ENCODE peak calls at places on chromosome 13, in five cellular contexts. Z, R, A, Y and E are unnamed samples.

GRCh38 chr13:83048419-83048818 is 833.9 kb downstream of the SLITRK1 start:
- DNase-seq in Z (peak), R (no peak), A (no peak), Y (no peak), E (no peak)

GRCh38 chr13:80132741-80133601 is 208.0 kb downstream of the SPRY2 start:
- DNase-seq in Z (peak), R (no peak), A (peak), Y (no peak), E (peak)

GRCh38 chr13:98293103-98293502 is 116.0 kb upstream of the RNF113B start:
- DNase-seq in Z (no peak), R (no peak), A (no peak), Y (no peak), E (peak)

GRCh38 chr13:38166121-38166520 is 183.5 kb upstream of the UFM1 start:
- DNase-seq in Z (no peak), R (no peak), A (no peak), Y (no peak), E (no peak)

GRCh38 chr13:69720278-69720983 is 387.2 kb upstream of the ATXN8OS start:
- DNase-seq in Z (no peak), R (no peak), A (no peak), Y (no peak), E (no peak)

GRCh38 chr13:34719060-34719875 is 222.8 kb upstream of the NBEA start:
- DNase-seq in Z (no peak), R (no peak), A (no peak), Y (no peak), E (no peak)

GRCh38 chr13:75803175-75803611 is 167.1 kb downstream of the LMO7 start:
- DNase-seq in Z (no peak), R (no peak), A (no peak), Y (no peak), E (no peak)

GRCh38 chr13:50375792-50376191 is 360.5 kb downstream of the KCNRG start:
- DNase-seq in Z (peak), R (no peak), A (no peak), Y (no peak), E (no peak)

GRCh38 chr13:93561553-93561952 is 334.9 kb downstream of the GPC6 start:
- DNase-seq in Z (no peak), R (no peak), A (no peak), Y (no peak), E (no peak)
- TF ChIP-seq USF2 in Z (no peak), R (no peak), A (no peak), Y (no peak), E (no peak)

DNA sequence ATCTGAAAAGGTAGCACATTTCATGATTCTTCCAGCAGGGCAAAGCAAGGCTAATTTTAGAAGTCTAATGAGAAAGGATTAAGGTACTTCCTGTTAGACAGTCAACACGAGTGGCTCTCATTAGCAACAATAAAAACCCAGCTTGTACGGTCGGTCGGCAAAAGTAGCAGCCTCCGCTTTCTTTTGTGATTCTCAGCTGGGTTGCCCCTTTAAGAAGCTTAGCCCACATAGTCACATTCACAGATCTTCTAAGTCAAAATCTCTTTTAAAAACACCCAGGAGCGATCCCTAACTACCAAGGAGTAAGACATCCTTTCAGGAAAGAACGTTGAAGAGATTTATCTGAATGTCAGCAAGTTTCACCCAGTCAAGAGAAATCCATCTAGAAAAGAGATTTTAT is 684.8 kb downstream of the DIAPH3 start:
- DNase-seq in Z (no peak), R (no peak), A (no peak), Y (no peak), E (no peak)
- TF ChIP-seq RCOR1 in Z (no peak), R (no peak), A (no peak), Y (no peak), E (no peak)

GRCh38 chr13:105937451-105937850 is 598.0 kb downstream of the EFNB2 start:
- DNase-seq in Z (peak), R (no peak), A (peak), Y (no peak), E (no peak)

GRCh38 chr13:105940882-105941281 is 594.6 kb downstream of the EFNB2 start:
- DNase-seq in Z (no peak), R (no peak), A (no peak), Y (no peak), E (no peak)

GRCh38 chr13:105936816-105937215 is 598.6 kb downstream of the EFNB2 start:
- DNase-seq in Z (peak), R (no peak), A (no peak), Y (no peak), E (no peak)
- TF ChIP-seq USF2 in Z (no peak), R (no peak), A (no peak), Y (no peak), E (no peak)

GRCh38 chr13:112012705-112013085 is 54.3 kb upstream of the SOX1 start:
- DNase-seq in Z (no peak), R (no peak), A (no peak), Y (no peak), E (no peak)

GRCh38 chr13:112010714-112011113 is 56.2 kb upstream of the SOX1 start:
- DNase-seq in Z (no peak), R (no peak), A (no peak), Y (no peak), E (no peak)

GRCh38 chr13:112014857-112015256 is 52.1 kb upstream of the SOX1 start:
- DNase-seq in Z (peak), R (no peak), A (no peak), Y (no peak), E (no peak)

GRCh38 chr13:112013665-112014064 is 53.3 kb upstream of the SOX1 start:
- DNase-seq in Z (no peak), R (no peak), A (no peak), Y (no peak), E (no peak)

GRCh38 chr13:112012004-112012704 is 54.8 kb upstream of the SOX1 start:
- DNase-seq in Z (no peak), R (no peak), A (no peak), Y (no peak), E (no peak)
- TF ChIP-seq RCOR1 in Z (no peak), R (no peak), A (no peak), Y (no peak), E (no peak)

GRCh38 chr13:47858678-47859050 is 142.4 kb downstream of the SUCLA2 start:
- DNase-seq in Z (peak), R (no peak), A (no peak), Y (no peak), E (no peak)
- TF ChIP-seq USF2 in Z (no peak), R (no peak), A (no peak), Y (no peak), E (no peak)

DNA sequence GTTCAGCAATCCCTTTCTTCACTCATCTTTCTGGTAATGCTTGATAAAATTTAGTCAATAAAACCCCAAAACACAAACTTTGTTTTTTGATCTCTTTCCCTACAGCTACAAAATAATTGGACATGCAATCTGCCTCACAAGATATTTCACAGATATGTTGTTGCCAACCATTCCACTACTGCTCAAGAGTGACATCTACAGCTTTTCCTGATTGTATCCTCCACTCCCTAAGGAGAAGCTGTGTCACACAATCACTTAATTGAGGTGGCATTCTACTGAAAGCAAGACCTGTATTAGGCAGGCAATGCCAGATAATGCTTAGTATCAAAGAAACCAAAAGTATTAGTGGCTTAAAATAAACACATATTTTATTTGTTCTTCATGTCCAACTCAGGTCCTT is 1646.2 kb upstream of the SPRY2 start:
- DNase-seq in Z (no peak), R (no peak), A (no peak), Y (no peak), E (no peak)
- TF ChIP-seq RCOR1 in Z (no peak), R (no peak), A (no peak), Y (no peak), E (no peak)

GRCh38 chr13:99320693-99321481 is 13.7 kb upstream of the GPR183 start:
- DNase-seq in Z (peak), R (no peak), A (no peak), Y (no peak), E (no peak)
- TF ChIP-seq USF2 in Z (no peak), R (no peak), A (no peak), Y (no peak), E (no peak)

DNA sequence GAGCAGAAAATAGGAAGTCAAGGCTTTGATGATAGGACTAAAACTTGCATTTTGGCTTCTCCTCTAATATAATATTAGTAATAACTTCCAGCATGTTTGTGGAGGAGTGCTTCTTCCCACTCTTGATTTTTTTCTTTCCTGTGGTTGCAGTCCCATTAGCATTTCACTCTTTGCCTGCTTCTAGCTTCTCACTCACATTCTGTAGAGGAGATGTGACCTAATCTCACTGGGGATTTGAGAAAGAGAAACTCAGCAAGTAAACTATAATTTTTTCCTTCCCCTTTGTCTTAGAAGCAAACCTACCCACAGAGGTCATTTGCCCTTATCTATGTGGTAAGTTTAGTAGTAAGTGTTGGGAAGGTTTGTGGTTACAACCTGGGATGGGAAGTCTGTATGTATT is 169.4 kb upstream of the HTR2A start:
- DNase-seq in Z (peak), R (no peak), A (no peak), Y (no peak), E (no peak)
- TF ChIP-seq RCOR1 in Z (no peak), R (no peak), A (no peak), Y (no peak), E (no peak)